ENCODE peak calls at places on chromosomes 3 and 15, in five cellular contexts. G is ovary, X is A549, Y is IMR-90, S is H1. D is an unnamed sample.

GRCh38 chr15:99741835-99742234 is 8.6 kb upstream of the LYSMD4 start:
- DNase-seq in Y (no peak), S (no peak), X (no peak), G (no peak), D (no peak)

GRCh38 chr15:51281368-51281967 is 56.9 kb downstream of the CYP19A1 start:
- DNase-seq in X (peak; percentile 60), Y (peak; percentile 53), S (no peak), G (no peak), D (peak; percentile 43)

GRCh38 chr3:101870138-101870537 is 20.8 kb downstream of the NFKBIZ start:
- DNase-seq in X (no peak), Y (no peak), S (no peak), G (no peak), D (no peak)

GRCh38 chr3:177803495-177803894 is 606.2 kb upstream of the TBL1XR1 start:
- DNase-seq in Y (no peak), X (no peak), G (no peak), S (no peak), D (no peak)

GRCh38 chr15:31468911-31469800 is 142.5 kb downstream of the KLF13 start:
- DNase-seq in S (no peak), Y (no peak), X (no peak), G (no peak), D (no peak)

GRCh38 chr15:65939901-65940617 is 70.8 kb downstream of the RAB11A start:
- DNase-seq in S (no peak), G (no peak), X (peak; percentile 80), Y (peak; percentile 79), D (no peak)

GRCh38 chr15:38611228-38611627 is 46.6 kb upstream of the RASGRP1 start:
- DNase-seq in G (no peak), S (no peak), X (no peak), Y (no peak), D (no peak)

GRCh38 chr15:26974120-26974780 is 3.3 kb downstream of the GABRG3 start:
- DNase-seq in Y (peak; percentile 9), X (peak; percentile 35), S (no peak), G (no peak), D (peak; percentile 3)

GRCh38 chr3:184525337-184526157 is 36.0 kb upstream of the EPHB3 start:
- DNase-seq in X (no peak), G (peak; percentile 38), Y (no peak), S (no peak), D (no peak)

GRCh38 chr3:24495334-24495994 is 814 bp upstream of the THRB start:
- DNase-seq in Y (no peak), S (no peak), X (peak; percentile 70), G (peak; percentile 15), D (peak; percentile 10)
- TF ChIP-seq POLR2A in Y (no peak), S (no peak), X (peak; percentile 29), G (no peak), D (peak; percentile 77)

DNA sequence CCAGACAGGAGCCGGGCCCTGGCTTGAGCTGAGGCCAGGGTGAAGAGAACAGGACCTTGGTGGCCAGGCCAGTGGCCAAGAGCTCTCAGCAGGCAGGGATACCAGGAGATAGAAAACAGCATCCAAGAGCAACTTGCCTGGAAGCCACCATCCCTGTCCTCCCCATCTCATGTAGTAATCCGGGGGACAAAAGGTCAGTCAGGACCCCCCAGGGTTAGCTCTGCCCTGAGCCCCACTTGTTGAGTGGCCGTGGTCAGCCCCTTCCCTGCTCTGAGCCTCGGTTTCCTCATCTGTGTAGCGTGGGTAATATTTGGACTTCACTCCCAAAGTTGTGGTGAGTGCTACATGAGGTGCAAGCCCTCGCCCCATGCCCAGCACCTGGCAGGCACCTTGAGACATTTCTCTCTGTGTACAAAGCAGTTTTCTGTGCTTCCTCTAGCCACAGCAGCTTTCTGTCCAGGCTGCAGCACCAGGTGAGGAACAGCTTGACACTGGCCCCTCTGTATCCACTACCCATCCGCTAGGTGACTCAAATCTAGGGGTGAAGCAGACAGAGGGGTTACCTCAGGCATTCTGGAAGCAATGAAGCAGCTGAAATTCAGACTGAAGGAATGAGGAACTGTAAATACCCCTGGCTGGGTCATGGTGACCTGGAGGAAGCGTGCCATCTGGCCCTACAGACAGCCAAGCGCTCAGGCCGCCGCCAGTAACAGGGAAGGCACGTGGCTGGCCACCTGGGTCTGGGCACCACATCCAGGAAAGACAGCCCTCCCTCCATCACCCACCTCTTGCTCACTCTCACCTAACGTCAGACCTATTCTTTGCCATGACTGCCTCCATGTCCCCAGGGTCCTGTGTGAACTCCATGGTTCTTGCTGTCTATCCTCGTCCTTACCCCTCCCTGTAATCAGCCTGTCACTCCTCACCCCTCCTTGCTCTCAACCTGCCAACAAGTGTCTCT is 6.7 kb downstream of the CISH start:
- DNase-seq in G (peak; percentile 89), X (no peak), S (no peak), Y (no peak), D (peak; percentile 35)
- TF ChIP-seq POLR2A in G (no peak), X (no peak), S (no peak), Y (no peak), D (peak; percentile 73)

GRCh38 chr3:57094011-57094535 is 33.6 kb downstream of the SPATA12 start:
- DNase-seq in S (no peak), X (no peak), G (no peak), Y (no peak), D (no peak)

GRCh38 chr3:57093489-57093888 is 33.0 kb downstream of the SPATA12 start:
- DNase-seq in S (no peak), G (no peak), Y (no peak), X (no peak), D (no peak)

GRCh38 chr3:57089043-57089442 is 28.6 kb downstream of the SPATA12 start:
- DNase-seq in Y (no peak), G (no peak), X (no peak), S (no peak), D (no peak)

GRCh38 chr3:57091874-57092273 is 31.4 kb downstream of the SPATA12 start:
- DNase-seq in Y (no peak), S (no peak), X (no peak), G (no peak), D (no peak)

DNA sequence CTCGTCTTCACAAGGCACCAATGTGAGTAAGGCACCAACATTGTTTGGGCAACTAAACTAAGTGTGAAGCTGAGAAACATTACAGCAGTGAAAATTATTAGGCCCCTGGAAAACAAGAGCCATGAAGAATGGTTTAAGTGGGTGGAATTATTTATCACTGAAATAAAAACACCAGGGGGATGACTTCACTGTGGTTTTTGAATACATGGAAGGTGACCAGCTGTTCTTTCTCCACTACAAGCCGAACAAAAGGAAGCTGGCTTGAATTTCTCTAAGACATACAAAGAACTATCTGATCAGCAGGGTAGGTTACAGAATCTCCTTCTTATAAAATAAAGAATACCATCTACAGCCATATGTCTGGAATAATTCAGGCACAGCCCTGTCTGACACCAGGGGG is 31.0 kb downstream of the SPATA12 start:
- DNase-seq in Y (peak; percentile 83), S (no peak), G (no peak), X (no peak), D (no peak)
- TF ChIP-seq POLR2A in Y (no peak), S (no peak), G (no peak), X (no peak), D (no peak)

GRCh38 chr3:11643212-11644087 is at the start of gene VGLL4:
- DNase-seq in S (peak; percentile 82), G (peak; percentile 90), X (peak; percentile 79), Y (peak; percentile 94), D (peak; percentile 77)
- TF ChIP-seq POLR2A in S (peak; percentile 66), G (peak; percentile 53), X (peak; percentile 75), Y (peak; percentile 93), D (peak; percentile 73)

DNA sequence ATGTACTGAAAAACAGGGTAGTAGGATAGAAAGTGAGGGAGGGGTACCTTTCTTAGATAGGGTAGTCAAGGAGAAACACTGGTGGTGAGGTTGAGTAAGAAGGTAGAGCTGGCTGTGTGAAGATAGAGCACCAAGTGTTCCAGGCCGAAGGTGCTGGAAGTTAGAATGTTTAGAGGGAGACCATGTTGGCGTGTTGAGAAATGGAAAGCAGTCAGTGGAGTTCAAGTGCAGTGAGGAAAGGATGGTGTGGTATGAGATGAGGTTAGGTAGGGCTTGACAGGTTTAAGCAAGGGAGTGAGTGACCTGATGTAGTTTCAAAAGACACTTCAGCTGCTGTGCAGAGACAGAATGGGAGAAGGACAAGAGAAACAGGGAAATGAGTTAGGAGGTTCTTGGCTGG is 54.2 kb upstream of the CHST2 start:
- DNase-seq in G (no peak), X (no peak), Y (no peak), S (no peak), D (no peak)
- TF ChIP-seq POLR2A in G (no peak), X (no peak), Y (no peak), S (no peak), D (no peak)

GRCh38 chr15:69637818-69638217 is 185.2 kb downstream of the RPLP1 start:
- DNase-seq in X (no peak), Y (no peak), S (no peak), G (no peak), D (no peak)
- TF ChIP-seq POLR2A in X (no peak), Y (no peak), S (no peak), G (no peak), D (no peak)

DNA sequence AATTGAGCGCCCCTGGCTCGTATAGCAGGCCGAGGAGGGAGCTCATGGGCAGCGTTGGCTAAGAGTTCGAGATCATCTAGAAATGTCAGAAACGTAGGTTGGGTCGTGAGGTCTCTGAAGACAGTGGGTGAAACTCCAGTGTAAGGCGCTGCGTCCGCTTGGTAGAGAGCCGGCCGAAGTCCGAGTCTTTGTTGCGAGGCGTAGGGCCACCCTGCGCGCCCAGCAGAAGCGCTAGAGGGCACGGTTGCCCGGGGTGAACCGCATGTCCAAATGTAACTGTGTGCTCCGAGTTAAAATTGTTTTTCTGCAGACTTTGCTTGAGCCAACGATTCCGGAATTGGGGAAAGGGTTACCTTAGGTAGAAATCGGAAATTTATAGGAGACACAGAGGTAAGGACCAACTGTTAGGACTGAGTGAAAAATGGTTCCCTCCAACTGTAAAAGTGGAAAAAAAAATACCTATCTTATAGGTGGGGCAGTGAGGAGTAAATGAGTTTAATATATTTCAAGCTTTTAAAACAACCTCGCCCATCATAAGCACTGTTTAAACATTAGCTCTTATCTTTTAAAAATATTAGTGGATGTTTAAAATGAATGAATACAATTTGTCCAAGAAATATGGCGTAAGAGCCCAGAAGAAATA is 993 bp upstream of the SIAH2 start:
- DNase-seq in X (peak; percentile 64), G (peak; percentile 66), S (no peak), Y (peak; percentile 54), D (peak; percentile 84)
- TF ChIP-seq POLR2A in X (no peak), G (peak; percentile 26), S (no peak), Y (no peak), D (no peak)

GRCh38 chr3:126184465-126185000 is 4.1 kb upstream of the ALDH1L1 start:
- DNase-seq in X (no peak), G (no peak), Y (no peak), S (no peak), D (no peak)

GRCh38 chr3:126181398-126181725 is 976 bp upstream of the ALDH1L1 start:
- DNase-seq in G (no peak), X (no peak), S (no peak), Y (no peak), D (no peak)

GRCh38 chr3:126186271-126186670 is 5.9 kb upstream of the ALDH1L1 start:
- DNase-seq in X (no peak), G (no peak), S (no peak), Y (no peak), D (no peak)

GRCh38 chr3:126179825-126180476 is 435 bp downstream of the ALDH1L1 start:
- DNase-seq in Y (no peak), X (no peak), S (no peak), G (peak; percentile 69), D (no peak)

GRCh38 chr3:126180477-126181397 is at the start of gene ALDH1L1:
- DNase-seq in G (peak; percentile 80), S (peak; percentile 34), Y (peak; percentile 6), X (no peak), D (no peak)
- TF ChIP-seq POLR2A in G (peak; percentile 33), S (peak; percentile 36), Y (no peak), X (no peak), D (no peak)

D was measured in erythroblast.